ENCODE peak calls at places on chromosomes 6 and 20, in ten cellular contexts. G, Z, M, C, T, A, H, P, R and S are unnamed samples. For H3K4me1, the result is how much of the 10 kb centered on the place peaks cover.

GRCh38 chr20:1357921-1358671 is 29.2 kb upstream of the SDCBP2 start:
- DNase-seq in G (peak), Z (no peak), M (no peak), C (no peak), T (no peak), A (no peak), H (no peak), P (no peak), R (peak), S (no peak)

GRCh38 chr6:40286721-40287120 is 300.4 kb downstream of the LRFN2 start:
- DNase-seq in G (no peak), Z (no peak), M (no peak), C (no peak), T (no peak), A (no peak), H (no peak), P (no peak), R (no peak), S (no peak)

GRCh38 chr6:33822575-33823395 is 19.0 kb upstream of the MLN start:
- DNase-seq in G (no peak), Z (peak), M (no peak), C (peak), T (no peak), A (no peak), H (no peak), P (no peak), R (no peak), S (no peak)

GRCh38 chr6:42452171-42453026 is 673 bp upstream of the TRERF1 start:
- DNase-seq in G (peak), Z (peak), M (peak), C (peak), T (peak), A (no peak), H (peak), P (peak), R (peak), S (peak)

GRCh38 chr20:39623584-39624234 is 661.6 kb downstream of the DHX35 start:
- DNase-seq in G (no peak), Z (no peak), M (no peak), C (no peak), T (no peak), A (no peak), H (no peak), P (no peak), R (no peak), S (no peak)

GRCh38 chr20:46955601-46956556 is 61.2 kb downstream of the EYA2 start:
- DNase-seq in G (no peak), Z (no peak), M (no peak), C (no peak), T (no peak), A (no peak), H (no peak), P (no peak), R (peak), S (no peak)

GRCh38 chr20:57268399-57269076 is 2.1 kb upstream of the BMP7 start:
- DNase-seq in G (no peak), Z (no peak), M (no peak), C (no peak), T (no peak), A (no peak), H (no peak), P (no peak), R (no peak), S (no peak)

GRCh38 chr20:62501801-62502495 is 26.2 kb upstream of the GATA5 start:
- DNase-seq in G (no peak), Z (no peak), M (no peak), C (no peak), T (no peak), A (no peak), H (no peak), P (peak), R (peak), S (peak)

GRCh38 chr20:54103067-54103761 is 32.8 kb upstream of the BCAS1 start:
- DNase-seq in G (peak), Z (peak), M (peak), C (no peak), T (peak), A (peak), H (peak), P (peak), R (peak), S (peak)

GRCh38 chr20:40335437-40335836 is 353.6 kb downstream of the MAFB start:
- DNase-seq in G (no peak), Z (no peak), M (no peak), C (no peak), T (no peak), A (no peak), H (no peak), P (no peak), R (no peak), S (no peak)

GRCh38 chr6:136411453-136412354 is 122.1 kb upstream of the BCLAF1 start:
- DNase-seq in G (no peak), Z (peak), M (no peak), C (no peak), T (no peak), A (no peak), H (peak), P (no peak), R (no peak), S (peak)

GRCh38 chr6:106396426-106397220 is 36.1 kb downstream of the CRYBG1 start:
- DNase-seq in G (no peak), Z (no peak), M (no peak), C (no peak), T (no peak), A (no peak), H (no peak), P (no peak), R (no peak), S (no peak)

GRCh38 chr6:1089860-1090259 is 222.0 kb upstream of the FOXQ1 start:
- DNase-seq in G (no peak), Z (no peak), M (no peak), C (no peak), T (no peak), A (no peak), H (no peak), P (no peak), R (no peak), S (no peak)

GRCh38 chr6:170311696-170312095 is 5.1 kb downstream of the FAM120B start:
- DNase-seq in G (no peak), Z (no peak), M (no peak), C (no peak), T (no peak), A (no peak), H (no peak), P (no peak), R (no peak), S (no peak)

GRCh38 chr6:139230421-139230840 is 61.4 kb downstream of the TXLNB start:
- DNase-seq in G (no peak), Z (no peak), M (no peak), C (no peak), T (no peak), A (no peak), H (no peak), P (peak), R (peak), S (no peak)

GRCh38 chr6:145836170-145836569 is 21.6 kb upstream of the FBXO30 start:
- DNase-seq in G (no peak), Z (no peak), M (no peak), C (no peak), T (no peak), A (no peak), H (no peak), P (no peak), R (peak), S (no peak)

GRCh38 chr6:85579581-85579980 is 14.1 kb downstream of the SNX14 start:
- DNase-seq in G (no peak), Z (no peak), M (no peak), C (no peak), T (no peak), A (no peak), H (no peak), P (peak), R (no peak), S (no peak)

GRCh38 chr6:3534599-3534998 is 77.7 kb upstream of the SLC22A23 start:
- DNase-seq in G (no peak), Z (no peak), M (no peak), C (no peak), T (no peak), A (no peak), H (no peak), P (no peak), R (peak), S (no peak)

GRCh38 chr6:7169296-7169721 is 61.5 kb downstream of the RREB1 start:
- DNase-seq in G (peak), Z (no peak), M (peak), C (no peak), T (peak), A (peak), H (no peak), P (no peak), R (peak), S (no peak)

GRCh38 chr20:62816879-62817873 is at the start of gene COL9A3:
- DNase-seq in G (no peak), Z (no peak), M (no peak), C (peak), T (no peak), A (no peak), H (no peak), P (peak), R (no peak), S (peak)

GRCh38 chr20:1327241-1327653 is 1.7 kb downstream of the SDCBP2 start:
- DNase-seq in G (peak), Z (peak), M (no peak), C (peak), T (no peak), A (no peak), H (peak), P (peak), R (peak), S (no peak)

GRCh38 chr6:7235712-7236311 is 77.2 kb downstream of the SSR1 start:
- DNase-seq in G (no peak), Z (peak), M (no peak), C (no peak), T (no peak), A (no peak), H (peak), P (no peak), R (no peak), S (no peak)

GRCh38 chr20:8073024-8073832 is 53.7 kb upstream of the TMX4 start:
- DNase-seq in G (no peak), Z (no peak), M (no peak), C (peak), T (no peak), A (no peak), H (no peak), P (peak), R (peak), S (no peak)

GRCh38 chr6:129212081-129212480 is 329.1 kb downstream of the LAMA2 start:
- DNase-seq in G (no peak), Z (no peak), M (no peak), C (no peak), T (no peak), A (no peak), H (no peak), P (no peak), R (no peak), S (no peak)

GRCh38 chr6:104941694-104942177 is 15.2 kb upstream of the LIN28B start:
- DNase-seq in G (no peak), Z (no peak), M (no peak), C (no peak), T (no peak), A (no peak), H (no peak), P (no peak), R (no peak), S (no peak)

GRCh38 chr6:42659806-42660205 is 62.6 kb downstream of the PRPH2 start:
- DNase-seq in G (no peak), Z (no peak), M (no peak), C (no peak), T (no peak), A (no peak), H (no peak), P (no peak), R (no peak), S (no peak)

GRCh38 chr20:44619294-44619693 is 32.2 kb downstream of the ADA start:
- DNase-seq in G (no peak), Z (no peak), M (no peak), C (peak), T (no peak), A (no peak), H (no peak), P (no peak), R (no peak), S (no peak)

GRCh38 chr6:148770408-148771211 is 23.8 kb downstream of the UST start:
- DNase-seq in G (no peak), Z (no peak), M (no peak), C (no peak), T (no peak), A (no peak), H (no peak), P (no peak), R (no peak), S (no peak)

GRCh38 chr6:47042238-47042843 is at the start of gene ADGRF1:
- DNase-seq in G (no peak), Z (peak), M (no peak), C (peak), T (no peak), A (no peak), H (peak), P (peak), R (no peak), S (no peak)

GRCh38 chr20:33337119-33337518 is 54.1 kb downstream of the BPIFB1 start:
- DNase-seq in G (no peak), Z (no peak), M (no peak), C (no peak), T (no peak), A (no peak), H (no peak), P (no peak), R (no peak), S (no peak)

GRCh38 chr6:111096246-111096645 is 8.9 kb downstream of the SLC16A10 start:
- DNase-seq in G (no peak), Z (peak), M (no peak), C (peak), T (no peak), A (no peak), H (peak), P (peak), R (no peak), S (no peak)

GRCh38 chr20:40643891-40644290 is 45.1 kb downstream of the MAFB start:
- DNase-seq in G (peak), Z (no peak), M (no peak), C (no peak), T (no peak), A (no peak), H (no peak), P (no peak), R (no peak), S (no peak)

GRCh38 chr6:167304912-167305311 is 13.8 kb downstream of the UNC93A start:
- DNase-seq in G (no peak), Z (no peak), M (no peak), C (no peak), T (no peak), A (no peak), H (no peak), P (no peak), R (no peak), S (no peak)

GRCh38 chr6:75424610-75425548 is 68.7 kb downstream of the FILIP1 start:
- DNase-seq in G (no peak), Z (no peak), M (no peak), C (no peak), T (no peak), A (no peak), H (no peak), P (no peak), R (no peak), S (no peak)

GRCh38 chr6:83031689-83032088 is 34.0 kb downstream of the UBE3D start:
- DNase-seq in G (no peak), Z (no peak), M (no peak), C (no peak), T (no peak), A (no peak), H (no peak), P (no peak), R (no peak), S (no peak)

GRCh38 chr6:163531122-163531521 is 116.6 kb downstream of the QKI start:
- DNase-seq in G (no peak), Z (no peak), M (no peak), C (no peak), T (no peak), A (no peak), H (no peak), P (no peak), R (no peak), S (no peak)

GRCh38 chr6:25713802-25714201 is 40.7 kb upstream of the SLC17A4 start:
- DNase-seq in G (no peak), Z (no peak), M (no peak), C (no peak), T (no peak), A (no peak), H (no peak), P (no peak), R (no peak), S (no peak)

DNA sequence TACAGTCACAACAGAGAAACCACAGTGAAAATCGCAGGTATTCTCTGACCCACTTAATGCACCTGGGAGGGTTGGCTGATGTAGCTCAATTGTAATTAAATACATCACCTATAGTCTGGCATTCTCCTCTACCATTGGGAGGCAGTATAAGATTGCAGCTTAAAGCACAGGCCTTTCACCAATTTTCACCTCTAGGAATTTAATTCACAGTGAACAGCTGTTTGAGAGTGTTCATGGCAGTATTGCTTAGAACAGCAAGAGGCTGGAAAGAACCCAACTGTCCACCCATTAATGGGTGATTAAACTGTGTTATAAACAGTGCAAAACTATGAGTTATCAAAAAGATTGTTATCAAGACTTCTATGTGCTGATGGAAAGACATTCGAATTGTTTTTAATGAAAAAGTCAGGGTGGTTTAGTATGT is 2.0 kb downstream of the EDEM2 start:
- DNase-seq in G (no peak), Z (peak), M (no peak), C (peak), T (no peak), A (no peak), H (no peak), P (peak), R (peak), S (no peak)
- H3K4me3 ChIP-seq in G (no peak), Z (no peak), M (no peak), C (no peak), T (no peak), A (no peak), H (no peak), P (no peak), R (no peak), S (no peak)

GRCh38 chr20:17965042-17965697 is 3.4 kb downstream of the SNX5 start:
- DNase-seq in G (no peak), Z (no peak), M (no peak), C (no peak), T (no peak), A (no peak), H (no peak), P (no peak), R (peak), S (peak)

GRCh38 chr20:17963114-17963897 is 5.3 kb downstream of the SNX5 start:
- DNase-seq in G (no peak), Z (no peak), M (no peak), C (no peak), T (no peak), A (no peak), H (no peak), P (no peak), R (no peak), S (no peak)

GRCh38 chr20:17966432-17967312 is 1.9 kb downstream of the SNX5 start:
- DNase-seq in G (no peak), Z (no peak), M (no peak), C (no peak), T (no peak), A (no peak), H (no peak), P (peak), R (peak), S (no peak)

GRCh38 chr20:17964073-17964472 is 4.5 kb downstream of the SNX5 start:
- DNase-seq in G (no peak), Z (no peak), M (no peak), C (no peak), T (no peak), A (no peak), H (no peak), P (no peak), R (no peak), S (no peak)

DNA sequence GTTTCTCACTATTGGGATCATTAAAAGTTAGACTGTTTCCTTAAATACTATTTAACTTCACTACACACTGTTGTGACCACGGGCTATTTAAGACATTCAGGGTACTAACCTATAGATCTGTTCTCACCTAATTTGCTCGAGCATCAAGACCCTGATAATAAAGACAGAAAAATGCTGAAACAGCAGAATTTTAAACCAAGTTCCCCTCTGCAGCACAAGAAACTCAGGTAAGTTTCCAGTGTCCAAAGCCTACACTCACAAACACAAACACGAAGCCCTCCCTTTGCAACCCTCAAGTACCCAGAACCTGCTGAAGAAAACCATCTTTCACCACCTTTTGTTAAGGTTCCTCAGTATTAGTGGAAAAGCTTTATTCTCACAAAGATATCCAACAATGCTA is 4.0 kb downstream of the SNX5 start:
- DNase-seq in G (no peak), Z (no peak), M (no peak), C (no peak), T (no peak), A (no peak), H (no peak), P (no peak), R (no peak), S (no peak)
- H3K4me1 ChIP-seq in G (under half), Z (under half), M (half or more), C (under half), T (half or more), A (under half), H (half or more), P (half or more), R (under half), S (half or more)

GRCh38 chr6:133952815-133953633 is at the start of gene TBPL1:
- DNase-seq in G (peak), Z (peak), M (peak), C (peak), T (peak), A (peak), H (peak), P (peak), R (peak), S (peak)

GRCh38 chr6:133951227-133951626 is 1.8 kb upstream of the TBPL1 start:
- DNase-seq in G (no peak), Z (no peak), M (no peak), C (no peak), T (no peak), A (no peak), H (no peak), P (no peak), R (no peak), S (no peak)

GRCh38 chr6:133955136-133955576 is 2.1 kb downstream of the TBPL1 start:
- DNase-seq in G (no peak), Z (no peak), M (no peak), C (no peak), T (no peak), A (no peak), H (no peak), P (no peak), R (no peak), S (no peak)

GRCh38 chr6:133953634-133954415 is 801 bp downstream of the TBPL1 start:
- DNase-seq in G (no peak), Z (peak), M (no peak), C (no peak), T (no peak), A (no peak), H (no peak), P (peak), R (no peak), S (no peak)

DNA sequence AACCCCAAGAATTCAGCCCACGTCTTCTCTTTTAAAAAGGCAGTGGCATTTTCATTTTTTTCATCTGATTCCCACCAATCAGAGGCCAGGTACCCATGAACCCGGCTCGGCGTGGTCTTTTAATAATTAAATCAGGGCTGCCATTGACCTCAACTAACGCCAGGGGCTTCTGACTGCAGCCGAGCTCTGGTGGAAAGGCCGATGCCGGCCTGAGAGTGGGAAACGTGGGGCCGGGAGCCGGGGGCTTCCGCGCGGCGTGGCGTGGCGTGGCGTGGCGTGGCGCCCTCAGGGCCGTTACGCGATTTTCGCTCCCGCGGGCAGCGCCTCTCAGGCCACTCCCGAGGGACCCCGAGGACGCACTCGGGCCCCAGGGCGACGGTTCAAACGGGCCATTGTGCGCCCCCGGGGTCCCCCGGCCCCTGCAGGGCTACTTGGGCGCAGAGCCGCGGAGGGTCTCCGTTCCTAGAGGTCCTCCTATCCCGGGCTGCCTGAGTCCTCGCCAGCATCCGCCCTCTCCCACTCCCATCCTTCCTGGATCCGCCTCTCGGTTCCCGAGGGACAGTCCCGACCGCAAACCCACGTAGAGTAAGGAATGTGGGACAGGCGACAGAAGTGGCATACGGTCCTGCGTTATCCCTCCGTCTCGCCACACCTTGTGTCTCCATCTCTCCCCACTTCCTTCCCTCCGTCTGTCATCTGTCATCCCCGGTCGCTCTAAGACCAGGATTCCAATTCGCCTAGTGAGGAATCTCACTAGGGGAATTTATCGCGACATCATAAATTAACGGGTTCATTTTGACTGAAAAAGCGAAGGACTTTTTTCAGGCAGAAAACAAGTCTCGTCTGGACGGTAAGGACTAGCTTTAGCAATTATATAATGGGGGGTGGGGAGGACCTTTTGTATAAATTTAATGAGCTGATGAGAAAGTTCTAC is 876 bp upstream of the TBPL1 start:
- DNase-seq in G (peak), Z (peak), M (peak), C (peak), T (peak), A (peak), H (peak), P (peak), R (peak), S (peak)
- TF ChIP-seq CTCF in G (peak), Z (no peak), M (peak), C (peak), T (peak), A (peak), H (peak), P (peak), R (peak), S (peak)

GRCh38 chr6:157768304-157768703 is 54.7 kb upstream of the SNX9 start:
- DNase-seq in G (peak), Z (no peak), M (no peak), C (no peak), T (no peak), A (no peak), H (no peak), P (no peak), R (no peak), S (no peak)
- H3K4me3 ChIP-seq in G (no peak), Z (no peak), M (no peak), C (no peak), T (no peak), A (no peak), H (no peak), P (no peak), R (no peak), S (no peak)